ENCODE peak calls at places on chromosome 11, in ten cellular contexts. R is activated T-cell treated with anti-CD3 and anti-CD28 coated beads for 1 hour; B is astrocyte of the cerebellum; L is T-cell; G is activated CD8-positive, alpha-beta memory T cell treated with anti-CD3 and anti-CD28 coated beads for 24 hours; V is GM06990; Y is CD4-positive, CD25-positive, alpha-beta regulatory T cell; J is stimulated activated CD8-positive, alpha-beta memory T cell treated with anti-CD3 and anti-CD28 coated beads, Interleukin-15, amount 100 ng/mL, for 24 hours; H is NCI-H2029 treated with DMSO at 0.1 percent for 48 hours; E is mesendoderm. A is an unnamed sample.

GRCh38 chr11:17786824-17787525 is 52.4 kb downstream of the KCNC1 start:
- DNase-seq in E (peak; percentile 27), J (no peak), H (no peak), G (no peak), B (peak; percentile 24), V (no peak), Y (no peak), L (no peak), R (no peak), A (no peak)

GRCh38 chr11:117972589-117973445 is 13.4 kb upstream of the IL10RA start:
- DNase-seq in L (no peak), B (no peak), E (no peak), G (no peak), Y (no peak), R (no peak), V (no peak), J (no peak), H (peak; percentile 52), A (no peak)

GRCh38 chr11:6156628-6157367 is 13.3 kb downstream of the OR52B2 start:
- DNase-seq in J (no peak), B (no peak), H (no peak), V (no peak), Y (no peak), L (no peak), R (no peak), G (no peak), E (peak; percentile 64), A (no peak)

GRCh38 chr11:59708537-59708936 is 5.1 kb downstream of the OR10V1 start:
- DNase-seq in V (no peak), G (no peak), E (peak; percentile 4), R (no peak), B (no peak), Y (no peak), L (no peak), H (no peak), J (no peak), A (no peak)

GRCh38 chr11:124801014-124801413 is 808 bp upstream of the MSANTD2 start:
- DNase-seq in J (no peak), E (no peak), G (no peak), Y (no peak), L (no peak), B (peak; percentile 6), R (no peak), V (no peak), H (no peak), A (no peak)

GRCh38 chr11:64490562-64491216 is 100.3 kb upstream of the SLC22A12 start:
- DNase-seq in B (no peak), R (no peak), L (peak; percentile 8), J (no peak), G (no peak), V (no peak), E (no peak), H (no peak), Y (no peak), A (no peak)

GRCh38 chr11:94793822-94794221 is 25.7 kb downstream of the AMOTL1 start:
- DNase-seq in G (no peak), R (no peak), V (no peak), L (no peak), B (no peak), E (no peak), Y (no peak), J (no peak), H (no peak), A (no peak)

GRCh38 chr11:34997872-34998548 is 81.6 kb downstream of the PDHX start:
- DNase-seq in H (no peak), Y (peak; percentile 47), L (no peak), J (no peak), G (no peak), B (no peak), E (no peak), V (no peak), R (no peak), A (no peak)

GRCh38 chr11:24295360-24295759 is 201.5 kb upstream of the LUZP2 start:
- DNase-seq in R (no peak), L (no peak), Y (no peak), G (no peak), B (no peak), J (no peak), V (no peak), E (no peak), H (no peak), A (no peak)

GRCh38 chr11:43687120-43687791 is 6.7 kb downstream of the HSD17B12 start:
- DNase-seq in B (no peak), E (peak; percentile 76), J (no peak), H (no peak), G (no peak), V (no peak), Y (no peak), L (no peak), R (no peak), A (no peak)

GRCh38 chr11:35723493-35724284 is 61.1 kb downstream of the TRIM44 start:
- DNase-seq in L (no peak), H (no peak), E (no peak), V (no peak), B (no peak), J (no peak), R (no peak), Y (no peak), G (no peak), A (no peak)

GRCh38 chr11:10017050-10017449 is 277.0 kb downstream of the SBF2 start:
- DNase-seq in J (no peak), L (no peak), B (no peak), H (no peak), V (no peak), E (no peak), Y (no peak), G (no peak), R (no peak), A (no peak)

GRCh38 chr11:83206771-83207413 is 13.4 kb downstream of the ANKRD42 start:
- DNase-seq in H (no peak), J (no peak), B (no peak), G (no peak), L (no peak), E (peak; percentile 49), Y (no peak), R (no peak), V (no peak), A (no peak)

GRCh38 chr11:27158763-27159679 is 118.4 kb downstream of the BBOX1 start:
- DNase-seq in L (no peak), H (peak; percentile 23), B (peak; percentile 70), E (peak; percentile 81), Y (peak; percentile 7), J (no peak), R (no peak), V (no peak), G (no peak), A (no peak)

GRCh38 chr11:64650923-64651523 is 60.0 kb downstream of the SLC22A12 start:
- DNase-seq in J (no peak), H (no peak), R (no peak), E (peak; percentile 63), B (no peak), L (no peak), V (no peak), G (no peak), Y (peak; percentile 11), A (no peak)

GRCh38 chr11:126352934-126353801 is 2.3 kb upstream of the ST3GAL4 start:
- DNase-seq in R (no peak), E (peak; percentile 88), V (no peak), B (no peak), H (no peak), G (no peak), J (no peak), Y (peak; percentile 44), L (no peak), A (no peak)

GRCh38 chr11:4493480-4493818 is 11.0 kb downstream of the OR52K1 start:
- DNase-seq in B (no peak), V (no peak), Y (no peak), R (no peak), H (no peak), G (no peak), E (no peak), J (no peak), L (no peak), A (no peak)

GRCh38 chr11:113623114-113623513 is 83.0 kb downstream of the TMPRSS5 start:
- DNase-seq in G (no peak), Y (no peak), V (no peak), H (no peak), E (no peak), J (no peak), B (no peak), R (no peak), L (no peak), A (no peak)

GRCh38 chr11:44243633-44244343 is 66.2 kb downstream of the ALX4 start:
- DNase-seq in J (no peak), R (no peak), B (peak; percentile 32), G (no peak), L (no peak), V (no peak), E (peak; percentile 97), Y (no peak), H (no peak), A (no peak)

GRCh38 chr11:65355776-65356393 is 1.3 kb downstream of the TIGD3 start:
- DNase-seq in V (no peak), H (no peak), Y (no peak), G (no peak), J (no peak), B (no peak), E (peak; percentile 37), R (no peak), L (no peak), A (no peak)

GRCh38 chr11:47514825-47515647 is 37.9 kb downstream of the CELF1 start:
- DNase-seq in L (no peak), E (peak; percentile 71), R (no peak), Y (peak; percentile 32), J (no peak), V (peak; percentile 38), G (peak; percentile 61), B (peak; percentile 47), H (no peak), A (no peak)

A was measured in effector CD4-positive, alpha-beta T cell.